ENCODE peak calls at places on chromosomes 7 and 10, in eight cellular contexts. One of them, this sample, is unnamed. For H3K4me1, the result is how much of the 10 kb centered on the place peaks cover.

GRCh38 chr7:33719059-33719581 is 186.2 kb upstream of the BMPER start:
- DNase-seq in ovary: no peak
- DNase-seq in RWPE2: no peak
- DNase-seq in sigmoid colon: no peak
- DNase-seq in IMR-90: peak
- DNase-seq in endothelial cell of umbilical vein: no peak
- DNase-seq in heart right ventricle: peak
- DNase-seq in neural progenitor cell: no peak
- DNase-seq in this sample: no peak

GRCh38 chr7:69605070-69605469 is 6.8 kb downstream of the AUTS2 start:
- DNase-seq in sigmoid colon: no peak
- DNase-seq in endothelial cell of umbilical vein: no peak
- DNase-seq in IMR-90: no peak
- DNase-seq in RWPE2: no peak
- DNase-seq in heart right ventricle: no peak
- DNase-seq in neural progenitor cell: no peak
- DNase-seq in ovary: no peak
- DNase-seq in this sample: no peak

GRCh38 chr7:157857578-157858075 is 520.8 kb downstream of the DNAJB6 start:
- DNase-seq in RWPE2: peak
- DNase-seq in heart right ventricle: no peak
- DNase-seq in ovary: no peak
- DNase-seq in neural progenitor cell: no peak
- DNase-seq in IMR-90: no peak
- DNase-seq in endothelial cell of umbilical vein: no peak
- DNase-seq in sigmoid colon: no peak
- DNase-seq in this sample: no peak

GRCh38 chr7:42858570-42858969 is 53.3 kb downstream of the C7orf25 start:
- DNase-seq in heart right ventricle: no peak
- DNase-seq in ovary: no peak
- DNase-seq in IMR-90: peak
- DNase-seq in RWPE2: no peak
- DNase-seq in neural progenitor cell: no peak
- DNase-seq in endothelial cell of umbilical vein: no peak
- DNase-seq in sigmoid colon: no peak
- DNase-seq in this sample: no peak

GRCh38 chr10:122461367-122461728 is at the start of gene HTRA1:
- DNase-seq in ovary: peak
- DNase-seq in IMR-90: peak
- DNase-seq in neural progenitor cell: peak
- DNase-seq in RWPE2: no peak
- DNase-seq in heart right ventricle: peak
- DNase-seq in sigmoid colon: peak
- DNase-seq in endothelial cell of umbilical vein: peak
- DNase-seq in this sample: no peak

GRCh38 chr7:41420421-41420820 is 282.5 kb downstream of the INHBA start:
- DNase-seq in IMR-90: no peak
- DNase-seq in heart right ventricle: no peak
- DNase-seq in RWPE2: no peak
- DNase-seq in ovary: no peak
- DNase-seq in endothelial cell of umbilical vein: no peak
- DNase-seq in neural progenitor cell: no peak
- DNase-seq in sigmoid colon: no peak
- DNase-seq in this sample: no peak

GRCh38 chr10:52438119-52438518 is 124.0 kb downstream of the DKK1 start:
- DNase-seq in IMR-90: no peak
- DNase-seq in sigmoid colon: no peak
- DNase-seq in heart right ventricle: no peak
- DNase-seq in ovary: no peak
- DNase-seq in RWPE2: no peak
- DNase-seq in neural progenitor cell: no peak
- DNase-seq in endothelial cell of umbilical vein: no peak
- DNase-seq in this sample: no peak

GRCh38 chr7:51471199-51472016 is 154.8 kb upstream of the COBL start:
- DNase-seq in sigmoid colon: no peak
- DNase-seq in IMR-90: no peak
- DNase-seq in neural progenitor cell: peak
- DNase-seq in heart right ventricle: no peak
- DNase-seq in RWPE2: no peak
- DNase-seq in endothelial cell of umbilical vein: no peak
- DNase-seq in ovary: no peak
- DNase-seq in this sample: no peak

GRCh38 chr7:100509213-100509612 is 25.5 kb downstream of the NYAP1 start:
- DNase-seq in sigmoid colon: peak
- DNase-seq in ovary: peak
- DNase-seq in heart right ventricle: no peak
- DNase-seq in neural progenitor cell: no peak
- DNase-seq in RWPE2: peak
- DNase-seq in IMR-90: peak
- DNase-seq in endothelial cell of umbilical vein: no peak
- DNase-seq in this sample: no peak

GRCh38 chr7:94325121-94325475 is 69.6 kb upstream of the COL1A2 start:
- DNase-seq in neural progenitor cell: no peak
- DNase-seq in RWPE2: no peak
- DNase-seq in heart right ventricle: no peak
- DNase-seq in sigmoid colon: no peak
- DNase-seq in endothelial cell of umbilical vein: no peak
- DNase-seq in IMR-90: no peak
- DNase-seq in ovary: no peak
- DNase-seq in this sample: no peak

GRCh38 chr10:35890061-35890969 is 248.2 kb upstream of the FZD8 start:
- DNase-seq in ovary: no peak
- DNase-seq in sigmoid colon: peak
- DNase-seq in neural progenitor cell: no peak
- DNase-seq in heart right ventricle: no peak
- DNase-seq in endothelial cell of umbilical vein: peak
- DNase-seq in RWPE2: no peak
- DNase-seq in IMR-90: peak
- DNase-seq in this sample: no peak

GRCh38 chr10:63166742-63167258 is 33.7 kb downstream of the NRBF2 start:
- DNase-seq in RWPE2: no peak
- DNase-seq in sigmoid colon: no peak
- DNase-seq in IMR-90: peak
- DNase-seq in heart right ventricle: no peak
- DNase-seq in neural progenitor cell: peak
- DNase-seq in endothelial cell of umbilical vein: peak
- DNase-seq in ovary: no peak
- DNase-seq in this sample: no peak

GRCh38 chr7:103752995-103753394 is 236.5 kb downstream of the RELN start:
- DNase-seq in endothelial cell of umbilical vein: peak
- DNase-seq in IMR-90: peak
- DNase-seq in sigmoid colon: no peak
- DNase-seq in ovary: no peak
- DNase-seq in RWPE2: no peak
- DNase-seq in heart right ventricle: no peak
- DNase-seq in neural progenitor cell: no peak
- DNase-seq in this sample: no peak
- TF ChIP-seq CTCF in endothelial cell of umbilical vein: no peak
- TF ChIP-seq CTCF in IMR-90: peak
- TF ChIP-seq CTCF in sigmoid colon: no peak
- TF ChIP-seq CTCF in ovary: no peak
- TF ChIP-seq CTCF in RWPE2: peak
- TF ChIP-seq CTCF in heart right ventricle: no peak
- TF ChIP-seq CTCF in neural progenitor cell: no peak
- TF ChIP-seq CTCF in this sample: no peak

DNA sequence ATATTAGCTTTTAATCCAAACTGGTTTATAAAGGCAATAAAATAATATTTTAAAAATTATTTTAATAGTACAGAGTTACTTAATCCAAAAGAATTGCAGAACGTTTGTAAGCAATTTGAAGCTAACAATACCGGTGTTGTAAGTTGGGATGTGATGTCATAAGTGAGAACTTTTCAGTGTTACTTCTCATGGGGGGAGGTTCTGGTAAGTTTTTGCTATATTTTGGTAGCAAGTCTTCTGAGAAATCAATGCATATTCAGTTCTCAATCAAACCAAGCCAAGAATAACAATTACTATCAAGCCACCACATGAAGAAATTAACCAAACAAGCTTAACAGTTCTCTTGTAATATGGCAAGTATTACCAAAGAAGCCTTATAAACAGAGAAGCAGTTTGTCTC is 147.1 kb upstream of the ASAH2 start:
- DNase-seq in heart right ventricle: no peak
- DNase-seq in endothelial cell of umbilical vein: peak
- DNase-seq in sigmoid colon: no peak
- DNase-seq in RWPE2: no peak
- DNase-seq in IMR-90: peak
- DNase-seq in neural progenitor cell: no peak
- DNase-seq in ovary: no peak
- DNase-seq in this sample: no peak
- H3K4me1 ChIP-seq in heart right ventricle: under half
- H3K4me1 ChIP-seq in endothelial cell of umbilical vein: under half
- H3K4me1 ChIP-seq in sigmoid colon: under half
- H3K4me1 ChIP-seq in RWPE2: half or more
- H3K4me1 ChIP-seq in IMR-90: under half
- H3K4me1 ChIP-seq in neural progenitor cell: under half
- H3K4me1 ChIP-seq in ovary: under half
- H3K4me1 ChIP-seq in this sample: under half

GRCh38 chr10:112844681-112845080 is 105.4 kb upstream of the TCF7L2 start:
- DNase-seq in IMR-90: no peak
- DNase-seq in neural progenitor cell: no peak
- DNase-seq in RWPE2: no peak
- DNase-seq in heart right ventricle: no peak
- DNase-seq in sigmoid colon: no peak
- DNase-seq in endothelial cell of umbilical vein: no peak
- DNase-seq in ovary: no peak
- DNase-seq in this sample: no peak

GRCh38 chr10:112847778-112848177 is 102.3 kb upstream of the TCF7L2 start:
- DNase-seq in heart right ventricle: no peak
- DNase-seq in endothelial cell of umbilical vein: no peak
- DNase-seq in IMR-90: no peak
- DNase-seq in neural progenitor cell: no peak
- DNase-seq in ovary: no peak
- DNase-seq in sigmoid colon: no peak
- DNase-seq in RWPE2: no peak
- DNase-seq in this sample: no peak

GRCh38 chr10:112843623-112844022 is 106.4 kb upstream of the TCF7L2 start:
- DNase-seq in ovary: no peak
- DNase-seq in IMR-90: no peak
- DNase-seq in sigmoid colon: no peak
- DNase-seq in endothelial cell of umbilical vein: no peak
- DNase-seq in RWPE2: no peak
- DNase-seq in neural progenitor cell: no peak
- DNase-seq in heart right ventricle: no peak
- DNase-seq in this sample: no peak

GRCh38 chr10:112842832-112843360 is 107.2 kb upstream of the TCF7L2 start:
- DNase-seq in sigmoid colon: no peak
- DNase-seq in endothelial cell of umbilical vein: peak
- DNase-seq in neural progenitor cell: peak
- DNase-seq in heart right ventricle: no peak
- DNase-seq in IMR-90: peak
- DNase-seq in RWPE2: no peak
- DNase-seq in ovary: no peak
- DNase-seq in this sample: no peak

DNA sequence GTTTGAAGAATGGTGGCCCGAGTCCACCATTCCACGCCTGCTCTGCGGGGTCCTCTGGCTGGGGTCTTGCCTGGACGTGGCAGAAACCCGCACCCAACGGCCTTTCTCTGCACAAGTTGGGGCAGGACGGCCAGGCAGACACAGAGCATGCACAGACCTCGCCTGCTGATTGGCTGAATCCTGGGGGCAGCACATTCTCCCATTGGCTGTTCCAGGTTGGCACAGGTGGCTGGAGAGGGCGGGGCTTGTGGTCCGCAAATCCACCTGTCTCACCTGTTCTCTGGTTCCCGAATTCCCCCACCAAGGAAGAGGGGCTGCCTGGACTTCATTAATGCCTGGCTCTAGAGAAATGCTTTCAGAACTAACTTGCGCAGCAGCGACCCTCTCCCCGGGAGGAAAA is 104.9 kb upstream of the TCF7L2 start:
- DNase-seq in endothelial cell of umbilical vein: no peak
- DNase-seq in heart right ventricle: no peak
- DNase-seq in ovary: no peak
- DNase-seq in RWPE2: no peak
- DNase-seq in IMR-90: no peak
- DNase-seq in sigmoid colon: no peak
- DNase-seq in neural progenitor cell: no peak
- DNase-seq in this sample: no peak
- TF ChIP-seq CTCF in endothelial cell of umbilical vein: no peak
- TF ChIP-seq CTCF in heart right ventricle: no peak
- TF ChIP-seq CTCF in ovary: no peak
- TF ChIP-seq CTCF in RWPE2: no peak
- TF ChIP-seq CTCF in IMR-90: no peak
- TF ChIP-seq CTCF in sigmoid colon: no peak
- TF ChIP-seq CTCF in neural progenitor cell: no peak
- TF ChIP-seq CTCF in this sample: no peak

GRCh38 chr10:119286983-119287612 is 79.7 kb downstream of the GRK5 start:
- DNase-seq in ovary: no peak
- DNase-seq in RWPE2: no peak
- DNase-seq in sigmoid colon: no peak
- DNase-seq in heart right ventricle: no peak
- DNase-seq in IMR-90: no peak
- DNase-seq in endothelial cell of umbilical vein: no peak
- DNase-seq in neural progenitor cell: no peak
- DNase-seq in this sample: no peak

GRCh38 chr10:119286516-119286915 is 79.1 kb downstream of the GRK5 start:
- DNase-seq in ovary: no peak
- DNase-seq in IMR-90: no peak
- DNase-seq in sigmoid colon: no peak
- DNase-seq in endothelial cell of umbilical vein: no peak
- DNase-seq in heart right ventricle: no peak
- DNase-seq in neural progenitor cell: no peak
- DNase-seq in RWPE2: no peak
- DNase-seq in this sample: no peak

GRCh38 chr10:119284679-119285096 is 77.3 kb downstream of the GRK5 start:
- DNase-seq in endothelial cell of umbilical vein: no peak
- DNase-seq in neural progenitor cell: no peak
- DNase-seq in heart right ventricle: peak
- DNase-seq in RWPE2: no peak
- DNase-seq in IMR-90: no peak
- DNase-seq in ovary: no peak
- DNase-seq in sigmoid colon: peak
- DNase-seq in this sample: no peak

GRCh38 chr10:119283818-119284217 is 76.4 kb downstream of the GRK5 start:
- DNase-seq in heart right ventricle: no peak
- DNase-seq in neural progenitor cell: no peak
- DNase-seq in sigmoid colon: peak
- DNase-seq in RWPE2: no peak
- DNase-seq in ovary: no peak
- DNase-seq in endothelial cell of umbilical vein: no peak
- DNase-seq in IMR-90: no peak
- DNase-seq in this sample: no peak

DNA sequence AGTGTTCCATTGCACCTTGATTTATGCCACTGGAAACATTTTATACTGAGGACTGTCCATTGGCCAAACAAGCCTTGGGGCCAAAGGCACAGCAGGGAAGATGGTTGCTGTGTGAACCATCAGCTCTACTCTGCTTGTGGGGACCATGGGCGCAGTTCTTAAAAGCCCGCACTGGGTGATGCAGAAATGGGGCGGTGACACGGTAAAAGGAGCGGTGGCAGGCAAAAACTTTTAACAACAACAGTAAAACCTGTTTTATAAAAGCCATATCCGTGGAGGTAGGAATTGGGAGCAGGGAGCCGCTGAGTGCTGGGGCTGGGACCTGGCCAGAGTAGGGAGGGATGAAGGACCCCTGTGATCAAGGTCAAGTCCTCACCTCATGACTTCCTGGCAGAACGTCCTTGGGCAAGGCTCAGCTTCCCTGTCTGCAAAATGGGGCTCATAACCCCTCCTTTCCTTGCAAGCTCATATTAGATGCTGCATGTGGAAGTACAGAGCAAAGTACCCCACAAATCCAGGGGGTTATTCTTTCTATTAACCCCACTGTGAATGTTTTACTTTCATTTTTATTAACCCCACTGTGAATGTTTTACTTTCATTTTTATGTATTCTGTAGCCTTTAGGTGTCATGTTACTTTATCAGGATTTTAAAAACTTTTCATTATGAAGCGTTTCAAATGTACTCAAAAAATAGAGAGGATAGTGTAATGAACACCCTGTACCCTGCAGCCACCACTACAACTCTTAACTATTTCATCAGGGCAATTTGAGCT is 78.3 kb downstream of the GRK5 start:
- DNase-seq in ovary: no peak
- DNase-seq in RWPE2: no peak
- DNase-seq in heart right ventricle: no peak
- DNase-seq in endothelial cell of umbilical vein: no peak
- DNase-seq in sigmoid colon: no peak
- DNase-seq in IMR-90: no peak
- DNase-seq in neural progenitor cell: no peak
- DNase-seq in this sample: no peak
- H3K4me1 ChIP-seq in ovary: half or more
- H3K4me1 ChIP-seq in RWPE2: under half
- H3K4me1 ChIP-seq in heart right ventricle: half or more
- H3K4me1 ChIP-seq in endothelial cell of umbilical vein: under half
- H3K4me1 ChIP-seq in sigmoid colon: half or more
- H3K4me1 ChIP-seq in IMR-90: half or more
- H3K4me1 ChIP-seq in neural progenitor cell: under half
- H3K4me1 ChIP-seq in this sample: under half

This sample was measured in ascending aorta.